ENCODE peak calls at places on chromosome 13, in five cellular contexts. K is A549, R is tibial artery, E is AG04450, Q is psoas muscle. C is an unnamed sample.

GRCh38 chr13:55361141-55361540 is 1779.6 kb upstream of the PRR20A start:
- DNase-seq in E (no peak), K (no peak), R (no peak), Q (no peak), C (no peak)

GRCh38 chr13:83372786-83373185 is 509.5 kb downstream of the SLITRK1 start:
- DNase-seq in E (no peak), R (no peak), K (no peak), Q (no peak), C (no peak)

GRCh38 chr13:54449922-54450321 is 1421.3 kb downstream of the OLFM4 start:
- DNase-seq in K (no peak), E (no peak), R (no peak), Q (no peak), C (no peak)

GRCh38 chr13:22357132-22357531 is 686.3 kb downstream of the FGF9 start:
- DNase-seq in Q (no peak), K (no peak), R (no peak), E (no peak), C (no peak)

GRCh38 chr13:71831716-71832115 is 35.3 kb downstream of the DACH1 start:
- DNase-seq in E (no peak), K (no peak), Q (no peak), R (no peak), C (no peak)

GRCh38 chr13:40235160-40235796 is 431.2 kb downstream of the FOXO1 start:
- DNase-seq in Q (no peak), R (no peak), E (no peak), K (no peak), C (no peak)

GRCh38 chr13:27991881-27992280 is 3.4 kb upstream of the URAD start:
- DNase-seq in Q (no peak), E (no peak), R (no peak), K (no peak), C (no peak)

GRCh38 chr13:60267498-60268202 is 103.9 kb upstream of the DIAPH3 start:
- DNase-seq in K (no peak), Q (no peak), R (no peak), E (no peak), C (no peak)

GRCh38 chr13:30872685-30873443 is 33.2 kb upstream of the MEDAG start:
- DNase-seq in Q (peak), E (peak), R (peak), K (no peak), C (no peak)

GRCh38 chr13:52994865-52995264 is 33.7 kb upstream of the OLFM4 start:
- DNase-seq in Q (no peak), R (no peak), K (no peak), E (no peak), C (no peak)

GRCh38 chr13:33751151-33751550 is 66.8 kb upstream of the RFC3 start:
- DNase-seq in Q (no peak), K (no peak), E (no peak), R (no peak), C (no peak)

GRCh38 chr13:98216135-98216565 is 39.1 kb upstream of the RNF113B start:
- DNase-seq in K (peak), Q (peak), R (peak), E (peak), C (no peak)

GRCh38 chr13:51137250-51137649 is 26.2 kb upstream of the C13orf42 start:
- DNase-seq in K (no peak), Q (no peak), R (no peak), E (no peak), C (no peak)

GRCh38 chr13:71912524-71912923 is 45.5 kb upstream of the DACH1 start:
- DNase-seq in K (no peak), E (no peak), R (no peak), Q (no peak), C (no peak)

GRCh38 chr13:40345149-40345514 is 321.3 kb downstream of the FOXO1 start:
- DNase-seq in Q (no peak), K (no peak), E (no peak), R (no peak), C (no peak)

GRCh38 chr13:91381371-91381770 is 17.1 kb upstream of the GPC5 start:
- DNase-seq in R (no peak), K (no peak), E (no peak), Q (no peak), C (no peak)

GRCh38 chr13:25872871-25873607 is 178.8 kb downstream of the SHISA2 start:
- DNase-seq in Q (peak), R (no peak), K (no peak), E (no peak), C (no peak)

GRCh38 chr13:79392882-79393563 is 13.0 kb downstream of the RBM26 start:
- DNase-seq in Q (no peak), R (no peak), K (no peak), E (no peak), C (no peak)

GRCh38 chr13:97367427-97367826 is 66.5 kb upstream of the RAP2A start:
- DNase-seq in K (no peak), Q (no peak), E (peak), R (no peak), C (no peak)

GRCh38 chr13:59546178-59546577 is 617.5 kb downstream of the DIAPH3 start:
- DNase-seq in R (no peak), Q (no peak), K (no peak), E (no peak), C (no peak)

GRCh38 chr13:43786472-43786765 is 353 bp downstream of the ENOX1 start:
- DNase-seq in K (no peak), Q (peak), R (no peak), E (no peak), C (no peak)

GRCh38 chr13:43786766-43787517 is at the start of gene ENOX1:
- DNase-seq in K (peak), R (peak), E (peak), Q (peak), C (peak)

GRCh38 chr13:43787518-43787891 is 733 bp upstream of the ENOX1 start:
- DNase-seq in E (no peak), Q (no peak), R (no peak), K (no peak), C (no peak)

GRCh38 chr13:43785681-43786471 is 896 bp downstream of the ENOX1 start:
- DNase-seq in K (peak), R (peak), E (peak), Q (peak), C (peak)

GRCh38 chr13:43787998-43788397 is 1.2 kb upstream of the ENOX1 start:
- DNase-seq in E (no peak), Q (no peak), K (peak), R (no peak), C (no peak)
- H3K4me3 ChIP-seq in E (no peak), Q (peak), K (peak), R (no peak), C (no peak)

GRCh38 chr13:46553886-46554855 is 1.2 kb downstream of the LRCH1 start:
- DNase-seq in R (peak), Q (peak), E (no peak), K (peak), C (peak)
- TF ChIP-seq CTCF in R (peak), Q (peak), E (peak), K (no peak), C (no peak)

GRCh38 chr13:44718467-44718866 is 142.3 kb upstream of the TSC22D1 start:
- DNase-seq in E (no peak), Q (no peak), R (no peak), K (no peak), C (no peak)

GRCh38 chr13:44715287-44716224 is 139.4 kb upstream of the TSC22D1 start:
- DNase-seq in R (no peak), Q (no peak), E (no peak), K (no peak), C (peak)

GRCh38 chr13:44710576-44710975 is 134.4 kb upstream of the TSC22D1 start:
- DNase-seq in R (no peak), K (peak), E (peak), Q (no peak), C (no peak)

DNA sequence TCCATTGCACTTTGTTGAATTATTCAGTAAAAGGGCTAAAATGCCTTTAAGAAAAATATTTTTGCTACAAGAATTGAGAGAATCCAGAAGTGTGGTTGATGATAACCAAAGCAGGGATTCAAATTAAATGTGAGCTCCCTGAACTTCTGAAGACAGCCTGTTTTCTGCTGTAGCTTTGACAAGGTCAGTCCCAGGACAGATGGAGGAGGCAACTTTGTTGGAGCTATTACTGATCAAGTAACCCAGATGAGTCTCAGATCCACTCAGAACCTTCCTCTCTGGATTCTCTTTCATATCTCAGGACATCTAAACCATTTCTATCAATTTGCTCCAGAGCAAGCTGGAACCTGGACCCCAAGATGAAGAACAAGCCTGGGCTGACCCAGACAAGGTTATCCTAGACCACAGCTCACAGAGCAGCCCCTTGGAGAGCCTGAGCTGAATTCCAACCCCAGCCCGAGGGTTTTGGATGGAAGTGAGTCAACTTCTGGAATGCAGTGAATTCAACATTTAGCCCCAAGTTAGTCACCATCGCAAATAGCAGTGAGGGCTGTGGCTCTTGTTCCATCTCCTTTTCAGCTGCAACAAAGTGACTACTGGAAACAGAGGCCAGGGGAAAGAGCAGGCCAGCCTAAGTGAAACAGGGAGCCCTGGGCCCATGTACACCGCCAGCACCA is 137.8 kb upstream of the TSC22D1 start:
- DNase-seq in Q (no peak), E (peak), R (no peak), K (peak), C (no peak)
- H3K4me3 ChIP-seq in Q (no peak), E (no peak), R (no peak), K (no peak), C (no peak)

DNA sequence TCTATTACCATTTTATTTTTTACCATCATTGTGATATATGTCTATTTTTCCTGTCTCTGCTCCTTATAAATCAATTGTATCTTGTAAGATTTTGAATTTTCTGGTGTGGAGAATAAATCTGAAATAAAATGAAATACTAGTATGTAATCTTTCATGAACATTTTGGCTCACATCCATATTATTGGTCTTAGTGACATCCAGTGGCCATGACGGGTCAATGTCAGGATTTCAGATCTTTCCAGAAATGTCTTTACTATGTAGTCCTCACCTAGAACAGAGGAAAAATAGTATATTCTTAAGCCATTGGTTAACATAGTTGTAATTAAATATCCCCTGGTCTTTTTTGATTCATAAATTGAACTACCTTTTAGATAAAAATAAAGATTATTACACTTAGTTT is 109.8 kb upstream of the GPC6 start:
- DNase-seq in Q (no peak), K (no peak), R (no peak), E (no peak), C (no peak)
- TF ChIP-seq CTCF in Q (no peak), K (no peak), R (no peak), E (no peak), C (no peak)

GRCh38 chr13:49625392-49626137 is 2.7 kb upstream of the ARL11 start:
- DNase-seq in E (no peak), Q (peak), K (no peak), R (no peak), C (peak)

GRCh38 chr13:49629196-49629938 is 1.1 kb downstream of the ARL11 start:
- DNase-seq in K (no peak), R (no peak), E (no peak), Q (no peak), C (no peak)

GRCh38 chr13:49630580-49630979 is 2.3 kb downstream of the ARL11 start:
- DNase-seq in Q (no peak), R (no peak), K (no peak), E (no peak), C (no peak)

GRCh38 chr13:49629947-49630346 is 1.6 kb downstream of the ARL11 start:
- DNase-seq in R (no peak), E (no peak), Q (no peak), K (no peak), C (no peak)

DNA sequence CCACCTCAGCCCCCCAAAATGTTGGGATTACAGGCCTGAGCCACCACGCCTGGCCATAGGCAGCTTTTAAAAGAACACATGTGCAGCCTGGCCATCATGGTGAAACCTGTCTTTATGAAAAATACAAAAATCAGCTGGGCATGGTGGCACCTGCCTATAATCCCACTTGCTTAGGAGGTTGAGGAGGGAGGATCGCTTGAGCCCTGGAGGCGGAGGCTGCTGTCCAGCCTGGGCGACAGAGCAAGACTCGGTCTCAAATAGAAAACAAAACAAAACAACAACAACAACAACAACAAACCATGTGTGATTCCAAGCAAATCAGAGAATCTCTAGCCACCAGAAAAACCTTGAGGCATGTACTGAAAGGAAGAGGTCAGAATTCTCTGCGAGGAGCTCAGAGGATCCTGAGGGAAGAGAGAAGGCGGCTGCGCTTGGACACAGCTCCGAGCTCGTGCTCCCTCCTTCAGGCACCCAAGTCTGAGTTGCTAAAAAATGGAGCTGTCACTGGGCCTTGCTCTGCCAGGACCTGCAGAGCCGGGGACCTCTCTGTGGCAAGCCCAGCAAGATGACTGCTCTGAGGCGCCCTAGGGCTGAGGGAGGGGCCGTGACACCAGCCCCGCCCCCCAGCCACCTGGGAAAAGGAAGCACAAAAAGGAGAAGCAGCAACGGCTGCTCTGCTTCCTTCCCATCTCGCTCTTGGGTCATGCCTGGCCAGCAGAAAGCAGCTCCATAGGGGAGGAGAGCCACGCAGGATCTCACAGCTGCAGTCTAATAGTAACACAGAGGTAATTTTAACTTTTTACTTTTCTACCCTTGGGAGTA is at the start of gene ARL11:
- DNase-seq in E (no peak), Q (peak), K (no peak), R (peak), C (peak)
- H3K4me3 ChIP-seq in E (no peak), Q (peak), K (no peak), R (peak), C (no peak)

GRCh38 chr13:101412076-101412475 is 4.2 kb downstream of the NALCN start:
- DNase-seq in E (no peak), K (no peak), R (no peak), Q (no peak), C (no peak)

GRCh38 chr13:101416181-101417042 is at the start of gene NALCN:
- DNase-seq in E (no peak), Q (peak), R (peak), K (peak), C (no peak)

GRCh38 chr13:101417501-101417900 is 1.2 kb upstream of the NALCN start:
- DNase-seq in Q (no peak), R (no peak), E (no peak), K (no peak), C (no peak)

GRCh38 chr13:101417043-101417406 is 717 bp upstream of the NALCN start:
- DNase-seq in E (peak), K (peak), Q (no peak), R (no peak), C (no peak)

GRCh38 chr13:101415358-101416174 is 742 bp downstream of the NALCN start:
- DNase-seq in R (no peak), E (no peak), K (no peak), Q (no peak), C (no peak)
- TF ChIP-seq CTCF in R (no peak), E (no peak), K (no peak), Q (no peak), C (no peak)

GRCh38 chr13:64793592-64793991 is 2436.5 kb downstream of the PCDH9 start:
- DNase-seq in K (no peak), E (no peak), R (no peak), Q (no peak), C (no peak)

GRCh38 chr13:64793131-64793530 is 2437.0 kb downstream of the PCDH9 start:
- DNase-seq in Q (no peak), R (no peak), E (no peak), K (no peak), C (no peak)

GRCh38 chr13:64801768-64802167 is 2428.4 kb downstream of the PCDH9 start:
- DNase-seq in K (no peak), Q (no peak), R (no peak), E (no peak), C (no peak)

GRCh38 chr13:64798422-64798821 is 2431.7 kb downstream of the PCDH9 start:
- DNase-seq in E (no peak), Q (no peak), R (no peak), K (no peak), C (no peak)
- H3K4me3 ChIP-seq in E (no peak), Q (no peak), R (no peak), K (no peak), C (no peak)

DNA sequence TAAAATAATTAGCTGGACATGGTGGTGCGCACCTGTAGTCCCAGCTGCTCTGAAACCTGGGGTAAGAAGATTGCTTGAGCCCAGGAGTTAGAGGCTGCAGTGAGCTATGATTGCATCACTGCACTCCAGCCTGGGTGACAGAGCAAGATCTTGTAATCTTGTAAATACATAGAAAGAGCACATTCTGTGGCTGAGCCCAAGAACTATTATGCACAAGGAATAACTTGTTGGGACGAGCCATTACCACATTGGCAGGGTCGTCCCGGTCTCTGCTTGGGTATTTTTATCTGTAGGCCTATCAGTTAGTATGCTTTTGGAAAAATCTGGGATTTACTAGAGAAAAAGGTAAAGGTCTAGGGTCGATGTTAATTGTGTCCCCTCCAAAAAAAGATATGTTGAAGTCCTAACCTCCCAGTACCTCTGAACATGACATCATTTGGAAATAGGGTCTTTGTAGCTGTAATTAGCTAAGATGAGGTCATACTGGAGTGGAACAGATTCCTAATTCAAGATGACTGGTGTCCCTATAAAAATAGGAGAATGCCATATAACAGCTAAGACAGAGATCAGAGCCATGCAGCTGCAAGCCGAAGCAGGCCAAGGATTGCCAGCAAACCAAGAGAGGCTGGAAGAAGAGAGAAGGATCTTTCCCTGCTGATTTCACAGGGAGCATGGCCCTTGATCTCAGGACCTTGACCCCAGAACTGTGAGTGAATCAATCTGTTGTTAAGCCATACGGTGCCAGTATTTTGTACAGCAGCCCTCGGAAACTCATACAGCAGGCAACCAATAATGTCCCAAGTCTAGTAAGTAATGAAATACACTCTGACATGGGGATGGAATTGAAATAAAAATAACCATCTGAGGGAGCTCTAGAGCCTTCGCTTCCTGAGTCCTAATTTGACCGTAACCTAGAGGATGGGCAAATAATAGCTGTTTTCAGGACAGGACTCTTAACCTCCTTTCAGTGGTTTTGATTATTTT is 77.0 kb downstream of the TM9SF2 start:
- DNase-seq in R (no peak), E (no peak), K (no peak), Q (no peak), C (no peak)
- TF ChIP-seq CTCF in R (peak), E (peak), K (no peak), Q (no peak), C (no peak)

GRCh38 chr13:76715621-76716020 is 170.6 kb downstream of the KCTD12 start:
- DNase-seq in Q (no peak), R (no peak), E (no peak), K (no peak), C (no peak)
- H3K4me3 ChIP-seq in Q (no peak), R (no peak), E (no peak), K (no peak), C (no peak)

C was measured in lower leg skin.